ENCODE peak calls at places on chromosome 16, in nine cellular contexts. One of them, this sample, is unnamed. For H3K4me1, the result is how much of the 10 kb centered on the place peaks cover.

GRCh38 chr16:30087181-30087898 is 4.4 kb downstream of the TBX6 start:
- DNase-seq in IMR-90: no peak
- DNase-seq in A673: no peak
- DNase-seq in left ventricle myocardium inferior: no peak
- DNase-seq in CD8-positive, alpha-beta T cell: no peak
- DNase-seq in lung: no peak
- DNase-seq in body of pancreas: no peak
- DNase-seq in left lung: no peak
- DNase-seq in spleen: peak
- DNase-seq in this sample: no peak

GRCh38 chr16:20073203-20074088 is at the start of gene GPR139:
- DNase-seq in body of pancreas: no peak
- DNase-seq in left lung: no peak
- DNase-seq in lung: no peak
- DNase-seq in left ventricle myocardium inferior: no peak
- DNase-seq in spleen: no peak
- DNase-seq in CD8-positive, alpha-beta T cell: no peak
- DNase-seq in IMR-90: no peak
- DNase-seq in A673: no peak
- DNase-seq in this sample: peak

GRCh38 chr16:73886378-73886777 is 410.2 kb upstream of the PSMD7 start:
- DNase-seq in A673: no peak
- DNase-seq in body of pancreas: no peak
- DNase-seq in lung: no peak
- DNase-seq in left lung: no peak
- DNase-seq in left ventricle myocardium inferior: no peak
- DNase-seq in IMR-90: no peak
- DNase-seq in CD8-positive, alpha-beta T cell: no peak
- DNase-seq in spleen: no peak
- DNase-seq in this sample: no peak

GRCh38 chr16:65782537-65783290 is 583.8 kb upstream of the CDH5 start:
- DNase-seq in spleen: no peak
- DNase-seq in left lung: no peak
- DNase-seq in IMR-90: peak
- DNase-seq in CD8-positive, alpha-beta T cell: no peak
- DNase-seq in lung: no peak
- DNase-seq in left ventricle myocardium inferior: no peak
- DNase-seq in A673: peak
- DNase-seq in body of pancreas: no peak
- DNase-seq in this sample: no peak

GRCh38 chr16:87365021-87365713 is 18.4 kb downstream of the FBXO31 start:
- DNase-seq in IMR-90: no peak
- DNase-seq in CD8-positive, alpha-beta T cell: no peak
- DNase-seq in left lung: peak
- DNase-seq in lung: no peak
- DNase-seq in A673: no peak
- DNase-seq in body of pancreas: no peak
- DNase-seq in left ventricle myocardium inferior: no peak
- DNase-seq in spleen: peak
- DNase-seq in this sample: no peak

GRCh38 chr16:7161886-7162285 is 170.8 kb upstream of the RBFOX1 start:
- DNase-seq in A673: no peak
- DNase-seq in CD8-positive, alpha-beta T cell: no peak
- DNase-seq in left lung: no peak
- DNase-seq in body of pancreas: no peak
- DNase-seq in left ventricle myocardium inferior: no peak
- DNase-seq in spleen: no peak
- DNase-seq in IMR-90: no peak
- DNase-seq in lung: no peak
- DNase-seq in this sample: no peak

GRCh38 chr16:23317751-23318150 is 15.6 kb downstream of the SCNN1B start:
- DNase-seq in CD8-positive, alpha-beta T cell: no peak
- DNase-seq in IMR-90: no peak
- DNase-seq in left lung: no peak
- DNase-seq in left ventricle myocardium inferior: no peak
- DNase-seq in body of pancreas: no peak
- DNase-seq in lung: no peak
- DNase-seq in A673: no peak
- DNase-seq in spleen: no peak
- DNase-seq in this sample: no peak

GRCh38 chr16:25553711-25554436 is 137.9 kb upstream of the HS3ST4 start:
- DNase-seq in A673: peak
- DNase-seq in spleen: no peak
- DNase-seq in left lung: no peak
- DNase-seq in body of pancreas: no peak
- DNase-seq in IMR-90: peak
- DNase-seq in left ventricle myocardium inferior: no peak
- DNase-seq in lung: no peak
- DNase-seq in CD8-positive, alpha-beta T cell: no peak
- DNase-seq in this sample: no peak

GRCh38 chr16:75429621-75430403 is 3.5 kb downstream of the CFDP1 start:
- DNase-seq in left lung: no peak
- DNase-seq in lung: no peak
- DNase-seq in spleen: no peak
- DNase-seq in body of pancreas: no peak
- DNase-seq in IMR-90: no peak
- DNase-seq in A673: no peak
- DNase-seq in left ventricle myocardium inferior: no peak
- DNase-seq in CD8-positive, alpha-beta T cell: no peak
- DNase-seq in this sample: no peak

GRCh38 chr16:4016648-4017047 is 99.6 kb downstream of the ADCY9 start:
- DNase-seq in body of pancreas: no peak
- DNase-seq in A673: no peak
- DNase-seq in spleen: no peak
- DNase-seq in IMR-90: peak
- DNase-seq in left lung: no peak
- DNase-seq in left ventricle myocardium inferior: no peak
- DNase-seq in lung: no peak
- DNase-seq in CD8-positive, alpha-beta T cell: no peak
- DNase-seq in this sample: no peak

GRCh38 chr16:86569843-86570447 is 3.3 kb downstream of the FOXC2 start:
- DNase-seq in A673: no peak
- DNase-seq in left ventricle myocardium inferior: no peak
- DNase-seq in body of pancreas: no peak
- DNase-seq in IMR-90: no peak
- DNase-seq in left lung: no peak
- DNase-seq in spleen: no peak
- DNase-seq in CD8-positive, alpha-beta T cell: no peak
- DNase-seq in lung: no peak
- DNase-seq in this sample: no peak

GRCh38 chr16:27322858-27323780 is 9.3 kb downstream of the IL4R start:
- DNase-seq in lung: no peak
- DNase-seq in left ventricle myocardium inferior: no peak
- DNase-seq in body of pancreas: peak
- DNase-seq in A673: no peak
- DNase-seq in CD8-positive, alpha-beta T cell: no peak
- DNase-seq in IMR-90: no peak
- DNase-seq in spleen: peak
- DNase-seq in left lung: no peak
- DNase-seq in this sample: peak

GRCh38 chr16:80273635-80274538 is 266.9 kb upstream of the DYNLRB2 start:
- DNase-seq in IMR-90: peak
- DNase-seq in CD8-positive, alpha-beta T cell: no peak
- DNase-seq in spleen: no peak
- DNase-seq in left lung: no peak
- DNase-seq in lung: no peak
- DNase-seq in A673: no peak
- DNase-seq in body of pancreas: no peak
- DNase-seq in left ventricle myocardium inferior: no peak
- DNase-seq in this sample: no peak

GRCh38 chr16:20903116-20903888 is 2.7 kb downstream of the LYRM1 start:
- DNase-seq in left lung: no peak
- DNase-seq in body of pancreas: no peak
- DNase-seq in CD8-positive, alpha-beta T cell: no peak
- DNase-seq in left ventricle myocardium inferior: no peak
- DNase-seq in A673: no peak
- DNase-seq in lung: no peak
- DNase-seq in IMR-90: no peak
- DNase-seq in spleen: no peak
- DNase-seq in this sample: no peak

GRCh38 chr16:87687998-87688529 is 77.7 kb downstream of the KLHDC4 start:
- DNase-seq in lung: no peak
- DNase-seq in CD8-positive, alpha-beta T cell: no peak
- DNase-seq in left ventricle myocardium inferior: no peak
- DNase-seq in A673: no peak
- DNase-seq in IMR-90: no peak
- DNase-seq in spleen: no peak
- DNase-seq in body of pancreas: no peak
- DNase-seq in left lung: no peak
- DNase-seq in this sample: no peak

GRCh38 chr16:22091721-22092120 is 620 bp upstream of the VWA3A start:
- DNase-seq in spleen: no peak
- DNase-seq in left lung: no peak
- DNase-seq in left ventricle myocardium inferior: no peak
- DNase-seq in CD8-positive, alpha-beta T cell: no peak
- DNase-seq in lung: no peak
- DNase-seq in IMR-90: no peak
- DNase-seq in A673: no peak
- DNase-seq in body of pancreas: no peak
- DNase-seq in this sample: no peak

GRCh38 chr16:17983114-17983513 is 353.4 kb downstream of the NPIPA8 start:
- DNase-seq in A673: no peak
- DNase-seq in left lung: no peak
- DNase-seq in left ventricle myocardium inferior: no peak
- DNase-seq in CD8-positive, alpha-beta T cell: no peak
- DNase-seq in IMR-90: no peak
- DNase-seq in spleen: no peak
- DNase-seq in lung: no peak
- DNase-seq in body of pancreas: no peak
- DNase-seq in this sample: no peak

GRCh38 chr16:17989255-17989654 is 347.3 kb downstream of the NPIPA8 start:
- DNase-seq in body of pancreas: no peak
- DNase-seq in spleen: no peak
- DNase-seq in lung: no peak
- DNase-seq in left lung: no peak
- DNase-seq in left ventricle myocardium inferior: no peak
- DNase-seq in CD8-positive, alpha-beta T cell: no peak
- DNase-seq in IMR-90: no peak
- DNase-seq in A673: no peak
- DNase-seq in this sample: no peak

GRCh38 chr16:17983847-17984639 is 352.5 kb downstream of the NPIPA8 start:
- DNase-seq in body of pancreas: no peak
- DNase-seq in lung: no peak
- DNase-seq in spleen: no peak
- DNase-seq in A673: no peak
- DNase-seq in CD8-positive, alpha-beta T cell: no peak
- DNase-seq in left lung: no peak
- DNase-seq in left ventricle myocardium inferior: no peak
- DNase-seq in IMR-90: no peak
- DNase-seq in this sample: no peak
- H3K4me1 ChIP-seq in body of pancreas: under half
- H3K4me1 ChIP-seq in lung: under half
- H3K4me1 ChIP-seq in spleen: under half
- H3K4me1 ChIP-seq in A673: under half
- H3K4me1 ChIP-seq in CD8-positive, alpha-beta T cell: under half
- H3K4me1 ChIP-seq in left lung: under half
- H3K4me1 ChIP-seq in left ventricle myocardium inferior: under half
- H3K4me1 ChIP-seq in IMR-90: under half
- H3K4me1 ChIP-seq in this sample: under half

DNA sequence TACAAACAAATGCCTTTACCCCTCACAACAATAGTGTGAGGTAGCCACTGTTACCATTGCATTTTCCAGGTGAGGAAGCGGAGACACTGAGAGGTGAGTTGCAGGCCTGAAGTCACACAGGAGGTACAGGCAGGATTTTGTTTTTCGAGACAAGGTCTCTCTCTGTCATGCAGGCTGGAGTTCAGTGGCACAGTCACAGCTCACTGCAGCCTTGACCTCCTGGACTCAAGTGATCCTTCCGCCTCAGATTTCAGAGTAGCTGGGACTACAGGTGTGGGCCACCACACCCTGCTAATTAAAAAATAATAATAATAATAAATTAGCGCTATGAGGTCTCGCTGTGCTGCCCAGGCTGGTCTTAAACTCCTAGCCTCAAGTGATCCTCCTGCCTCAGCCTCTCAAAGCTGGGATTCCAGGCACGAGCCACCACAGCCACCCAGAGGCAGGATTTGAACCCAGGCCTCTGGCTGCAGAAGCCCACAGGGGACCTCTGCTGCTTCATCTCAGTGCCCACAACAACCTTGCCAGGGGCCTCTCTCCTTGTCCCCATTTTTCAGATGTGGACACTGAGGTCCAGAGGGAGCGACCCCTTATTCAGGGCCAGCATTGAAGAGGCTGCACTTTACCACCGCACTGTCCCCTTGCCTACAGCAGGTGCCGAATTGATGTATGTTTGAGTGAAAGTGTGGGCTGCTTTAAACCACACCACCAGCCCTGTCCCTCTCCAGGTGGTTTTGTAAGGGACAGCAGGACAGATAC is 16.0 kb upstream of the CIBAR2 start:
- DNase-seq in left ventricle myocardium inferior: no peak
- DNase-seq in body of pancreas: no peak
- DNase-seq in IMR-90: no peak
- DNase-seq in spleen: no peak
- DNase-seq in left lung: no peak
- DNase-seq in A673: no peak
- DNase-seq in CD8-positive, alpha-beta T cell: no peak
- DNase-seq in lung: no peak
- DNase-seq in this sample: no peak
- H3K4me1 ChIP-seq in left ventricle myocardium inferior: half or more
- H3K4me1 ChIP-seq in body of pancreas: under half
- H3K4me1 ChIP-seq in IMR-90: under half
- H3K4me1 ChIP-seq in spleen: half or more
- H3K4me1 ChIP-seq in left lung: under half
- H3K4me1 ChIP-seq in A673: under half
- H3K4me1 ChIP-seq in CD8-positive, alpha-beta T cell: under half
- H3K4me1 ChIP-seq in lung: under half
- H3K4me1 ChIP-seq in this sample: under half

GRCh38 chr16:68086860-68087268 is 1.7 kb downstream of the NFATC3 start:
- DNase-seq in CD8-positive, alpha-beta T cell: no peak
- DNase-seq in left ventricle myocardium inferior: no peak
- DNase-seq in lung: no peak
- DNase-seq in body of pancreas: no peak
- DNase-seq in left lung: no peak
- DNase-seq in A673: peak
- DNase-seq in IMR-90: no peak
- DNase-seq in spleen: no peak
- DNase-seq in this sample: no peak
- H3K4me1 ChIP-seq in CD8-positive, alpha-beta T cell: half or more
- H3K4me1 ChIP-seq in left ventricle myocardium inferior: half or more
- H3K4me1 ChIP-seq in lung: under half
- H3K4me1 ChIP-seq in body of pancreas: half or more
- H3K4me1 ChIP-seq in left lung: half or more
- H3K4me1 ChIP-seq in A673: under half
- H3K4me1 ChIP-seq in IMR-90: under half
- H3K4me1 ChIP-seq in spleen: half or more
- H3K4me1 ChIP-seq in this sample: under half

DNA sequence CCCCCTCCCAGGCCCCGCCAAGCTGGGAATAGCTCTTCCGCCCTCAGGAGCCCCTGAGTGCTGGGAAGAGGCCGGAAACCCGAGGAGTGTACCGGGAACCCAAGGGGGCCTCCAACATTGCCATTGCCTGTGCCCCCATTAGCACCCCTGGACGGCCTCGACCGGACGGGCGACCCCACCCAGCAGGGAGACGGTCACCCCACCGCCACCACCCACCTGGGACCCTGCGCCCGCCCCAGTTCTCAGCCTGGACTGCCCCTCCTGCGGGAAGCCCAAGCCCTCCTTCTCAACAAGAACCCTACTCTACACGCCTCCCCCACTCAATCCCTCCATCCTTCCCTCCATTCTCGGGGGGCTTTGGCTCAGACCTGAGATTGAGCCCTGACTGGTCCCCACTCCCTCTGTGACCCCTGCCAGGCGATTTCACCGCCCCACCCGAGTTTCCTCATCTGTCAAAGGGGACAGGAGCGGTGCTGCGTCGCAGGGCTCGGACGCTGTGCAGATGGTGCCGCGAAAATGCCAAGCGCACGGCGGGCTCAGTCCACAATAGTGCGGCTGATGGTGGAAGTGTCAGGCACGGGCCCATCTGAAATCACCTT is 1.8 kb downstream of the CARHSP1 start:
- DNase-seq in left lung: peak
- DNase-seq in lung: no peak
- DNase-seq in CD8-positive, alpha-beta T cell: no peak
- DNase-seq in body of pancreas: no peak
- DNase-seq in spleen: peak
- DNase-seq in IMR-90: no peak
- DNase-seq in left ventricle myocardium inferior: no peak
- DNase-seq in A673: no peak
- DNase-seq in this sample: no peak
- H3K4me1 ChIP-seq in left lung: half or more
- H3K4me1 ChIP-seq in lung: under half
- H3K4me1 ChIP-seq in CD8-positive, alpha-beta T cell: half or more
- H3K4me1 ChIP-seq in body of pancreas: half or more
- H3K4me1 ChIP-seq in spleen: half or more
- H3K4me1 ChIP-seq in IMR-90: under half
- H3K4me1 ChIP-seq in left ventricle myocardium inferior: half or more
- H3K4me1 ChIP-seq in A673: half or more
- H3K4me1 ChIP-seq in this sample: under half

This sample was measured in endodermal cell.